ENCODE peak calls at places on chromosome 22, in eight cellular contexts. N is NCI-H146, X is body of pancreas, M is kidney glomerular epithelial cell, Z is fibroblast of the aortic adventitia, F is RCC 7860, R is ELR, Y is neural progenitor cell. D is an unnamed sample.

GRCh38 chr22:41417622-41418390 is 28.8 kb downstream of the TOB2 start:
- DNase-seq in R (no peak), Y (no peak), N (no peak), Z (no peak), M (no peak), F (no peak), X (peak), D (no peak)

GRCh38 chr22:29072193-29072978 is 449 bp upstream of the KREMEN1 start:
- DNase-seq in X (peak), Z (peak), R (peak), N (peak), F (peak), M (peak), Y (peak), D (peak)

GRCh38 chr22:43343262-43343988 is at the start of gene SCUBE1:
- DNase-seq in M (peak), R (peak), Z (no peak), N (peak), X (peak), Y (peak), F (no peak), D (peak)

GRCh38 chr22:37675930-37676571 is 615 bp downstream of the LGALS1 start:
- DNase-seq in X (peak), Y (no peak), M (no peak), N (no peak), R (peak), Z (no peak), F (no peak), D (no peak)

GRCh38 chr22:32836286-32836859 is 34.9 kb downstream of the TIMP3 start:
- DNase-seq in M (peak), X (no peak), N (no peak), F (no peak), R (peak), Y (peak), Z (peak), D (peak)

GRCh38 chr22:42202669-42203068 is 67.8 kb downstream of the TCF20 start:
- DNase-seq in Z (no peak), M (peak), Y (no peak), N (no peak), X (no peak), R (peak), F (peak), D (no peak)

GRCh38 chr22:23522642-23523251 is 57.3 kb downstream of the IGLL1 start:
- DNase-seq in N (peak), X (peak), M (no peak), Z (peak), F (no peak), Y (peak), R (peak), D (no peak)

GRCh38 chr22:44393066-44393465 is 80.3 kb upstream of the SHISAL1 start:
- DNase-seq in R (no peak), N (no peak), M (no peak), Y (no peak), X (no peak), F (no peak), Z (no peak), D (no peak)

GRCh38 chr22:32644252-32645100 is 157.0 kb upstream of the TIMP3 start:
- DNase-seq in N (no peak), F (peak), R (peak), M (peak), Z (peak), X (peak), Y (no peak), D (peak)

GRCh38 chr22:37368058-37368457 is 59.2 kb downstream of the ELFN2 start:
- DNase-seq in N (no peak), Z (no peak), X (no peak), M (no peak), F (no peak), Y (peak), R (no peak), D (no peak)

GRCh38 chr22:20316844-20317401 is 2.9 kb downstream of the DGCR6L start:
- DNase-seq in M (no peak), Y (peak), F (no peak), N (no peak), R (no peak), Z (no peak), X (no peak), D (no peak)

GRCh38 chr22:42688241-42688913 is 32.3 kb downstream of the A4GALT start:
- DNase-seq in R (peak), N (peak), M (peak), Z (peak), Y (peak), F (peak), X (peak), D (peak)

GRCh38 chr22:16586991-16587390 is 5.6 kb downstream of the CCT8L2 start:
- DNase-seq in X (no peak), R (no peak), M (no peak), Y (no peak), F (no peak), N (no peak), Z (no peak), D (no peak)

GRCh38 chr22:23222033-23222840 is 41.9 kb downstream of the BCR start:
- DNase-seq in Z (no peak), Y (no peak), N (no peak), F (no peak), X (no peak), M (no peak), R (no peak), D (no peak)

GRCh38 chr22:19800306-19800705 is 39.7 kb downstream of the TBX1 start:
- DNase-seq in X (no peak), F (no peak), Z (no peak), Y (no peak), M (no peak), N (no peak), R (no peak), D (no peak)

GRCh38 chr22:44070029-44070428 is 45.9 kb downstream of the PARVB start:
- DNase-seq in N (no peak), F (no peak), M (no peak), Y (no peak), R (no peak), X (no peak), Z (no peak), D (no peak)

GRCh38 chr22:44191036-44191454 is 10.3 kb downstream of the PARVG start:
- DNase-seq in M (peak), N (no peak), Z (peak), X (no peak), R (peak), Y (no peak), F (peak), D (no peak)

GRCh38 chr22:47195156-47195675 is 432.8 kb downstream of the TBC1D22A start:
- DNase-seq in R (no peak), N (no peak), F (no peak), X (no peak), Z (no peak), Y (no peak), M (no peak), D (no peak)

GRCh38 chr22:22752199-22752555 is 107.8 kb downstream of the GGTLC2 start:
- DNase-seq in N (no peak), F (no peak), M (no peak), Z (no peak), Y (no peak), X (no peak), R (no peak), D (no peak)

GRCh38 chr22:50446708-50447575 is 27.9 kb downstream of the SBF1 start:
- DNase-seq in R (no peak), N (no peak), M (no peak), Z (no peak), F (no peak), X (no peak), Y (no peak), D (no peak)

GRCh38 chr22:47398491-47398890 is 636.0 kb downstream of the TBC1D22A start:
- DNase-seq in N (no peak), F (no peak), Z (no peak), X (no peak), M (no peak), Y (no peak), R (no peak), D (no peak)

GRCh38 chr22:46246178-46246577 is 3.9 kb downstream of the CDPF1 start:
- DNase-seq in M (no peak), Y (no peak), N (no peak), Z (no peak), R (no peak), X (no peak), F (no peak), D (no peak)

D was measured in SK-MEL-5.